ENCODE peak calls at places on chromosome 22, in six cellular contexts. A is GM12878, W is K562, I is HepG2, L is H1, U is SK-N-SH. G is an unnamed sample.

GRCh38 chr22:38638734-38639133 is 17.5 kb downstream of the FAM227A start:
- DNase-seq in L (no peak), U (no peak), I (peak; percentile 32), W (peak; percentile 65), A (no peak), G (no peak)

GRCh38 chr22:20811171-20811570 is 37.3 kb downstream of the SERPIND1 start:
- DNase-seq in W (no peak), L (no peak), I (no peak), A (no peak), U (no peak), G (no peak)

GRCh38 chr22:19962246-19962908 is 20.8 kb upstream of the TXNRD2 start:
- DNase-seq in L (peak; percentile 87), W (peak; percentile 96), A (no peak), I (peak; percentile 84), U (peak; percentile 97), G (no peak)

GRCh38 chr22:36587289-36588154 is 58.6 kb upstream of the EIF3D start:
- DNase-seq in I (no peak), A (no peak), L (no peak), W (no peak), U (no peak), G (no peak)

GRCh38 chr22:16838073-16838472 is 12.9 kb upstream of the XKR3 start:
- DNase-seq in U (no peak), L (no peak), I (no peak), A (no peak), W (no peak), G (no peak)

GRCh38 chr22:19287076-19287724 is 4.3 kb downstream of the CLTCL1 start:
- DNase-seq in L (no peak), U (no peak), A (no peak), W (no peak), I (no peak), G (no peak)

GRCh38 chr22:42967933-42968332 is 47.0 kb downstream of the PACSIN2 start:
- DNase-seq in U (no peak), L (no peak), A (no peak), I (no peak), W (peak; percentile 62), G (peak; percentile 75)

GRCh38 chr22:28029201-28029948 is 110.3 kb upstream of the PITPNB start:
- DNase-seq in U (peak; percentile 59), I (no peak), L (no peak), A (no peak), W (no peak), G (no peak)

GRCh38 chr22:37559901-37560681 is at the start of gene CDC42EP1:
- DNase-seq in L (no peak), U (peak; percentile 79), W (peak; percentile 62), I (no peak), A (no peak), G (no peak)

GRCh38 chr22:27537481-27537891 is 264.1 kb downstream of the MN1 start:
- DNase-seq in W (no peak), U (no peak), A (no peak), I (no peak), L (no peak), G (no peak)

GRCh38 chr22:29520851-29521250 is 32.7 kb downstream of the THOC5 start:
- DNase-seq in A (no peak), L (no peak), I (no peak), U (no peak), W (peak; percentile 31), G (no peak)

GRCh38 chr22:19730141-19730661 is 6.9 kb downstream of the GP1BB start:
- DNase-seq in A (no peak), I (no peak), W (no peak), U (no peak), L (no peak), G (no peak)

GRCh38 chr22:41598081-41598480 is 8.4 kb upstream of the PMM1 start:
- DNase-seq in L (no peak), A (no peak), W (peak; percentile 55), I (no peak), U (no peak), G (no peak)

GRCh38 chr22:48907591-48907990 is 920.1 kb downstream of the BRD1 start:
- DNase-seq in W (no peak), I (no peak), L (no peak), U (no peak), A (no peak), G (no peak)

GRCh38 chr22:41780714-41781507 is 19.6 kb upstream of the CCDC134 start:
- DNase-seq in I (peak; percentile 56), A (peak; percentile 90), W (peak; percentile 59), U (no peak), L (no peak), G (peak; percentile 94)

GRCh38 chr22:42179616-42180015 is 49.0 kb upstream of the CYP2D6 start:
- DNase-seq in U (no peak), I (no peak), L (no peak), W (no peak), A (no peak), G (no peak)

GRCh38 chr22:50584106-50585096 is 1.8 kb upstream of the CHKB start:
- DNase-seq in L (no peak), W (no peak), I (peak; percentile 18), A (no peak), U (no peak), G (no peak)
- TF ChIP-seq GABPA in L (no peak), W (no peak), I (no peak), A (no peak), U (no peak), G (no peak)

DNA sequence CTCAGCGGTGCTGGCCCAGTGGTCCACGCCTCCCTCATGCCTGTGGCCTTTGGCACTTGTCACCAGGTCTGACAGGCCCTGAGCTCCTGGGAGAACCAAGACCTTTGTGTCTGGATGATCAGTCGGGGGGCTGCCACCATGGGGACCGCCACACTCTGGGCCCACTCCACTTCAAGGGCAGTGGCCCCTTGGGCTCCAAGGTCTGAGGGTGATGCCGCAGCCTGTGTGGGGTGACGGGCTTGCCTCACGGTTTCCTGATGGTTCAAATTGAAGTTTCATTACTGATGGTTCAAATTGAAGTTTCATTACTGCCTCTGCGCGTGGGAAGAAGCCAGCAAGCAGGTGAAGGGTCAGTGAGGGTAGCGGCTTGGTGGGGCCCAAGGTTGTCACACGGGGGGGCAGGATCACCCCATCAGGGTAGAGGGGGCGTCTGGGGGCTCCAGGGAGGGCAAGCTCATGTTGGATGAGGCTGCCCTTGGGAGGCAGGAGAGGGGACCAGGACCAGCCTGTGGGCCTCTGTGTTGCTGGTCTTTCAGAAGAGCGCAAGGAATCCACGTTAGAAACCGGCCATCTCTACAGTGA is 27.5 kb downstream of the TRMU start:
- DNase-seq in W (no peak), A (no peak), L (no peak), U (no peak), I (no peak), G (no peak)
- TF ChIP-seq CTCF in W (no peak), A (no peak), L (no peak), U (no peak), I (no peak), G (no peak)

DNA sequence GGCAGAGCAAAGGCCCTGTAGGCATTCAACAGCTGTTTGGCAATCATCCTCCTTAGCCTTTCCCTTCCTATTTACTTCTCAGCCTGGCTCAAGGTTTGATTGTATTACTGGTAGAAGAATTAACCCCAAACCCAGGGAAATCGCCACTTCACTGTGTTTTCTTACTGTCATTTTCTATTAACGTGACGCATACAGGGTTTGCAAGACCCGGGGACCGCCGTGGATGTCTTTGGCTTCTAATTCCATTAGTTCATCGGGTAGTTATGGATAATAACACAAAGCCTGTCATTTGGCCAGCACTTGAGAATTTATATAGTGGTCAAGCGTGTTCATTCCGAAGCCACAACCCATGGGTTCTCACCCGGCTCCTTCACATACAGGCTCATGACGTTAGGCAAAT is 158.0 kb downstream of the FBXO7 start:
- DNase-seq in L (no peak), A (no peak), I (no peak), U (peak; percentile 69), W (no peak), G (no peak)
- TF ChIP-seq GABPA in L (no peak), A (no peak), I (no peak), U (no peak), W (no peak), G (no peak)

GRCh38 chr22:50542416-50542927 is 3.2 kb upstream of the KLHDC7B start:
- DNase-seq in L (no peak), U (no peak), A (peak; percentile 93), I (no peak), W (no peak), G (peak; percentile 90)
- TF ChIP-seq CTCF in L (no peak), U (no peak), A (no peak), I (no peak), W (no peak), G (no peak)

GRCh38 chr22:40420341-40421081 is 50.1 kb downstream of the SGSM3 start:
- DNase-seq in L (no peak), A (no peak), W (no peak), U (no peak), I (no peak), G (no peak)

GRCh38 chr22:40417881-40418280 is 47.5 kb downstream of the SGSM3 start:
- DNase-seq in I (no peak), L (no peak), A (no peak), U (no peak), W (no peak), G (no peak)

GRCh38 chr22:40419718-40420117 is 49.3 kb downstream of the SGSM3 start:
- DNase-seq in A (no peak), W (no peak), U (no peak), L (no peak), I (no peak), G (no peak)

GRCh38 chr22:40417041-40417440 is 46.6 kb downstream of the SGSM3 start:
- DNase-seq in W (no peak), L (no peak), A (no peak), U (no peak), I (no peak), G (no peak)

DNA sequence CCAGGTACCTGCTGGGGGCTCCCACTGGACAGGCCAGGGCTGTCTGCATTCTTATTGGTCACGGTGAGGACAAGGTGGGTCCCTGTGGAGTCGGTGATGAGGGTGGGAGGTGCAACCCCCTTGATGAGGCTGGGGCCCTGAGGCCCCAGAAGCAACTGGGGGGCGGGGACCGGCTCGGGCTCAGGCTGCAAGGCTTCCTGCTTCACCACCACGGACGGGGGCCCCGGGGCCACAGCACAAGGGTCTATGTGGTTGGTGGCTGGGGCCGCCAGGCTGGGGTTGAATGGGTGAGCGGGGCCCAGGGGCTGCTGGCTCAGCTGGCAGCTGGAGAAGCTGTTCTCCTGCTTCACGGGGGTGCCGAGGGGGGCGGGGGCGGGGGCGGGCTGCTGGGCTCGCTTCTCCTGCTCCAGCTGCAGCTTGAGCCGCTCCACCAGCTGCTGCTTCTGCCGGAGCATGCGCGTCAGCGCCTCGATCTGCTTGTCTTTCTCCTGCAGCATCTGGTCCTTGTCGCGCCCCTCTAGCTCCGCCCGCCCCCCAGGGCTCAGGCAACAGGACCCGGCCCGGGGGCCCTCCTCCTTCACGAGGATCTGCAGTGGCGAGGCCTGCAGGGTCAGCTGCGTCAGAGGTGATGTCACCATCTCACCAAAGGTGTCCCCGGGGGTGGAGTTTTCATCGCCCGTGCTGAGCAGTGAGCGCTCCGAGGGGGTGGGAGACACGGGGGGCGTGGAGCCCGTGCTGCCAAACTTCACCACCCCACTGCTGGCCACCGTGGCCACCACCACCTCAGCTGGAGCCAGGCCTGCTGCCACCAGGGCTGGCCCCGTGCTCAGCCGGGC is 48.2 kb downstream of the SGSM3 start:
- DNase-seq in I (no peak), W (no peak), A (no peak), U (no peak), L (no peak), G (no peak)
- TF ChIP-seq GABPA in I (no peak), W (no peak), A (no peak), U (no peak), L (no peak), G (no peak)